ENCODE peak calls at places on chromosomes 11 and 22, in nine cellular contexts. One of them, this sample, is unnamed. For H3K9me3, the result is how much of the 10 kb centered on the place peaks cover.

GRCh38 chr11:3983101-3983500 is 111.5 kb upstream of the RRM1 start:
- DNase-seq in colonic mucosa: no peak
- DNase-seq in HCT116: no peak
- DNase-seq in right cardiac atrium: no peak
- DNase-seq in fibroblast of lung: no peak
- DNase-seq in lower lobe of right lung: no peak
- DNase-seq in PC-3: no peak
- DNase-seq in naive thymus-derived CD4-positive, alpha-beta T cell: no peak
- DNase-seq in CD8-positive, alpha-beta T cell: no peak
- DNase-seq in this sample: no peak

GRCh38 chr11:126809514-126810289 is 190.9 kb downstream of the KIRREL3 start:
- DNase-seq in colonic mucosa: no peak
- DNase-seq in CD8-positive, alpha-beta T cell: no peak
- DNase-seq in HCT116: no peak
- DNase-seq in fibroblast of lung: peak
- DNase-seq in naive thymus-derived CD4-positive, alpha-beta T cell: no peak
- DNase-seq in right cardiac atrium: peak
- DNase-seq in lower lobe of right lung: no peak
- DNase-seq in PC-3: no peak
- DNase-seq in this sample: no peak

GRCh38 chr11:75313457-75314272 is 37.8 kb downstream of the ARRB1 start:
- DNase-seq in HCT116: no peak
- DNase-seq in PC-3: peak
- DNase-seq in lower lobe of right lung: peak
- DNase-seq in right cardiac atrium: peak
- DNase-seq in fibroblast of lung: peak
- DNase-seq in naive thymus-derived CD4-positive, alpha-beta T cell: no peak
- DNase-seq in CD8-positive, alpha-beta T cell: no peak
- DNase-seq in colonic mucosa: peak
- DNase-seq in this sample: peak

GRCh38 chr11:70480711-70481110 is 82.4 kb downstream of the CTTN start:
- DNase-seq in fibroblast of lung: no peak
- DNase-seq in HCT116: no peak
- DNase-seq in CD8-positive, alpha-beta T cell: no peak
- DNase-seq in right cardiac atrium: no peak
- DNase-seq in lower lobe of right lung: peak
- DNase-seq in naive thymus-derived CD4-positive, alpha-beta T cell: no peak
- DNase-seq in colonic mucosa: no peak
- DNase-seq in PC-3: no peak
- DNase-seq in this sample: peak

GRCh38 chr11:97361812-97362378 is 972.1 kb downstream of the JRKL start:
- DNase-seq in lower lobe of right lung: no peak
- DNase-seq in PC-3: peak
- DNase-seq in naive thymus-derived CD4-positive, alpha-beta T cell: no peak
- DNase-seq in colonic mucosa: no peak
- DNase-seq in CD8-positive, alpha-beta T cell: no peak
- DNase-seq in fibroblast of lung: peak
- DNase-seq in right cardiac atrium: no peak
- DNase-seq in HCT116: no peak
- DNase-seq in this sample: no peak

GRCh38 chr11:32034680-32035079 is 56.2 kb upstream of the RCN1 start:
- DNase-seq in CD8-positive, alpha-beta T cell: no peak
- DNase-seq in colonic mucosa: no peak
- DNase-seq in naive thymus-derived CD4-positive, alpha-beta T cell: no peak
- DNase-seq in PC-3: no peak
- DNase-seq in lower lobe of right lung: no peak
- DNase-seq in right cardiac atrium: no peak
- DNase-seq in HCT116: no peak
- DNase-seq in fibroblast of lung: peak
- DNase-seq in this sample: no peak

GRCh38 chr11:44949160-44950035 is 1.3 kb downstream of the TP53I11 start:
- DNase-seq in CD8-positive, alpha-beta T cell: peak
- DNase-seq in fibroblast of lung: peak
- DNase-seq in naive thymus-derived CD4-positive, alpha-beta T cell: peak
- DNase-seq in lower lobe of right lung: peak
- DNase-seq in colonic mucosa: peak
- DNase-seq in PC-3: peak
- DNase-seq in HCT116: no peak
- DNase-seq in right cardiac atrium: no peak
- DNase-seq in this sample: peak

GRCh38 chr11:14904745-14905103 is 12.7 kb upstream of the CYP2R1 start:
- DNase-seq in naive thymus-derived CD4-positive, alpha-beta T cell: peak
- DNase-seq in fibroblast of lung: peak
- DNase-seq in lower lobe of right lung: peak
- DNase-seq in right cardiac atrium: peak
- DNase-seq in PC-3: no peak
- DNase-seq in colonic mucosa: peak
- DNase-seq in HCT116: no peak
- DNase-seq in CD8-positive, alpha-beta T cell: peak
- DNase-seq in this sample: peak

GRCh38 chr22:25100972-25101371 is 98.7 kb upstream of the CRYBB3 start:
- DNase-seq in HCT116: no peak
- DNase-seq in PC-3: no peak
- DNase-seq in right cardiac atrium: peak
- DNase-seq in lower lobe of right lung: no peak
- DNase-seq in CD8-positive, alpha-beta T cell: no peak
- DNase-seq in colonic mucosa: no peak
- DNase-seq in fibroblast of lung: no peak
- DNase-seq in naive thymus-derived CD4-positive, alpha-beta T cell: no peak
- DNase-seq in this sample: no peak

GRCh38 chr11:27622541-27623300 is 77.5 kb downstream of the BDNF start:
- DNase-seq in HCT116: no peak
- DNase-seq in colonic mucosa: no peak
- DNase-seq in right cardiac atrium: no peak
- DNase-seq in PC-3: no peak
- DNase-seq in naive thymus-derived CD4-positive, alpha-beta T cell: no peak
- DNase-seq in CD8-positive, alpha-beta T cell: no peak
- DNase-seq in lower lobe of right lung: no peak
- DNase-seq in fibroblast of lung: no peak
- DNase-seq in this sample: no peak
- H3K9me3 ChIP-seq in HCT116: under half
- H3K9me3 ChIP-seq in colonic mucosa: under half
- H3K9me3 ChIP-seq in right cardiac atrium: under half
- H3K9me3 ChIP-seq in PC-3: under half
- H3K9me3 ChIP-seq in naive thymus-derived CD4-positive, alpha-beta T cell: under half
- H3K9me3 ChIP-seq in CD8-positive, alpha-beta T cell: under half
- H3K9me3 ChIP-seq in lower lobe of right lung: under half
- H3K9me3 ChIP-seq in fibroblast of lung: under half
- H3K9me3 ChIP-seq in this sample: under half

GRCh38 chr11:134479206-134479955 is 67.3 kb upstream of the B3GAT1 start:
- DNase-seq in HCT116: no peak
- DNase-seq in lower lobe of right lung: no peak
- DNase-seq in PC-3: no peak
- DNase-seq in fibroblast of lung: no peak
- DNase-seq in CD8-positive, alpha-beta T cell: no peak
- DNase-seq in right cardiac atrium: no peak
- DNase-seq in colonic mucosa: no peak
- DNase-seq in naive thymus-derived CD4-positive, alpha-beta T cell: no peak
- DNase-seq in this sample: no peak

GRCh38 chr11:134478611-134479010 is 66.6 kb upstream of the B3GAT1 start:
- DNase-seq in fibroblast of lung: no peak
- DNase-seq in naive thymus-derived CD4-positive, alpha-beta T cell: no peak
- DNase-seq in colonic mucosa: no peak
- DNase-seq in CD8-positive, alpha-beta T cell: no peak
- DNase-seq in lower lobe of right lung: no peak
- DNase-seq in HCT116: no peak
- DNase-seq in right cardiac atrium: no peak
- DNase-seq in PC-3: no peak
- DNase-seq in this sample: no peak

GRCh38 chr11:134477486-134477885 is 65.4 kb upstream of the B3GAT1 start:
- DNase-seq in colonic mucosa: no peak
- DNase-seq in fibroblast of lung: no peak
- DNase-seq in PC-3: no peak
- DNase-seq in HCT116: no peak
- DNase-seq in lower lobe of right lung: no peak
- DNase-seq in CD8-positive, alpha-beta T cell: no peak
- DNase-seq in naive thymus-derived CD4-positive, alpha-beta T cell: no peak
- DNase-seq in right cardiac atrium: no peak
- DNase-seq in this sample: no peak

GRCh38 chr11:134476435-134477021 is 64.5 kb upstream of the B3GAT1 start:
- DNase-seq in right cardiac atrium: no peak
- DNase-seq in lower lobe of right lung: no peak
- DNase-seq in CD8-positive, alpha-beta T cell: no peak
- DNase-seq in fibroblast of lung: no peak
- DNase-seq in colonic mucosa: no peak
- DNase-seq in PC-3: peak
- DNase-seq in HCT116: no peak
- DNase-seq in naive thymus-derived CD4-positive, alpha-beta T cell: no peak
- DNase-seq in this sample: no peak

DNA sequence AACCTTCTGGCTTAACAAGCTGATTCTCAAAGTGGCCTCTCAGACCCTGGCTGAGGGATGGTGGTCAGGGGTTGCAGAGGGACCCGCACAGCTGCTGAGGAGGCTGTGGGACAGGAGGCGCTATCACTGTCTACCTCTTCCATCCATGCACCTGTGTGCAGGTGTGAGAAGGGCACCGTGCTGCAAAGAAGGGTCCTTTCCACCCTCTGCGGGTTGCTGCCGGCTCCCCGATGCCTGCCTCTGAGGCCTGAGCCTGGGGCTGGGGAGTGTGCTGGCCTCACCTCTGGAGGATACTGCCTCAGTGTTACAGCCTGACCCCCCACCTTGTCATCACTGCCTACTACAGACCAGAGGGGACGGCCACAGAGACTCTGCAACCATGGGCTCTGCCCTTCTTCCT is 66.1 kb upstream of the B3GAT1 start:
- DNase-seq in right cardiac atrium: no peak
- DNase-seq in lower lobe of right lung: no peak
- DNase-seq in PC-3: no peak
- DNase-seq in CD8-positive, alpha-beta T cell: no peak
- DNase-seq in fibroblast of lung: no peak
- DNase-seq in naive thymus-derived CD4-positive, alpha-beta T cell: no peak
- DNase-seq in colonic mucosa: no peak
- DNase-seq in HCT116: no peak
- DNase-seq in this sample: no peak
- H3K9me3 ChIP-seq in right cardiac atrium: under half
- H3K9me3 ChIP-seq in lower lobe of right lung: under half
- H3K9me3 ChIP-seq in PC-3: under half
- H3K9me3 ChIP-seq in CD8-positive, alpha-beta T cell: under half
- H3K9me3 ChIP-seq in fibroblast of lung: under half
- H3K9me3 ChIP-seq in naive thymus-derived CD4-positive, alpha-beta T cell: under half
- H3K9me3 ChIP-seq in colonic mucosa: under half
- H3K9me3 ChIP-seq in HCT116: under half
- H3K9me3 ChIP-seq in this sample: under half

DNA sequence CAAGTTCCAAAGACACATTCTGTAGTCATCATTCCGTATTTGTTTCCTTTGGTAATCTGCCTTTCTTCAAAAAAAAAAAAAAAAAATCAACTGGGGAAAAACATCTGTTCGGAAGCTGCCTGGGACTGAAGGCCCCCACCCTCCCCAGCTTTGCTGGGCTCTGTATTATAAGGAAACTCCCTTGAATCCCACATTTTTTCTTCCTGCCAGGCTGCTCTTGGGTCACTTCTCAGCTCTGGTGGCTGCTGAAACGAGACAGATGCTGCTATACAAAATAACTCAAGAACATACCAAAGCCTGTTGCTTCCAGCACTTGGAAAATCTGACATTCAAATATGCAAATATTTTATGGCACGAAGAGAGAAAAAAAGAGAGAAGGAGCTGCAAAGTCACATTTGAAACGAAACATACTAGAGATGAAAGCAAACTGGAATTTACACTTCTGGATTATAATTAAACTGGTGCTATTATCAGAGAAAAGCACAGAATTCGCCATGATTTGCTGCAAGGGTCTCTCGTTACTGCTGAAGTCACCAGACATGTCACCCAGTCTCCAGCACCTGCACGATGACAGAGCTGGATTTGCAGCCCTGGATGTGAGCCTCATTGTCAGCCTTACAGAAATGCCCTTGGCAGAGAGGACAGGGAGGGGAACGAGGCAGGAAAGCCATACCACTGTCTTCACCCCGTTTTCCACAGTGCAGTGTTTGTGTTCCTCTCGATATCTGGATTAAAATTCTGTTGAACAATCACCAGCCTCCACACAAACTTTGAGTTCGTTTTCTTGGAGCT is 47.8 kb upstream of the IGSF9B start:
- DNase-seq in PC-3: no peak
- DNase-seq in lower lobe of right lung: no peak
- DNase-seq in fibroblast of lung: no peak
- DNase-seq in right cardiac atrium: peak
- DNase-seq in colonic mucosa: no peak
- DNase-seq in CD8-positive, alpha-beta T cell: no peak
- DNase-seq in HCT116: no peak
- DNase-seq in naive thymus-derived CD4-positive, alpha-beta T cell: no peak
- DNase-seq in this sample: no peak
- H3K9me3 ChIP-seq in PC-3: under half
- H3K9me3 ChIP-seq in lower lobe of right lung: under half
- H3K9me3 ChIP-seq in fibroblast of lung: under half
- H3K9me3 ChIP-seq in right cardiac atrium: under half
- H3K9me3 ChIP-seq in colonic mucosa: under half
- H3K9me3 ChIP-seq in CD8-positive, alpha-beta T cell: under half
- H3K9me3 ChIP-seq in HCT116: under half
- H3K9me3 ChIP-seq in naive thymus-derived CD4-positive, alpha-beta T cell: under half
- H3K9me3 ChIP-seq in this sample: under half

GRCh38 chr22:49097966-49098365 is 729.7 kb downstream of the BRD1 start:
- DNase-seq in colonic mucosa: no peak
- DNase-seq in PC-3: no peak
- DNase-seq in lower lobe of right lung: peak
- DNase-seq in naive thymus-derived CD4-positive, alpha-beta T cell: no peak
- DNase-seq in right cardiac atrium: peak
- DNase-seq in fibroblast of lung: no peak
- DNase-seq in HCT116: no peak
- DNase-seq in CD8-positive, alpha-beta T cell: no peak
- DNase-seq in this sample: no peak
- H3K9me3 ChIP-seq in colonic mucosa: under half
- H3K9me3 ChIP-seq in PC-3: under half
- H3K9me3 ChIP-seq in lower lobe of right lung: under half
- H3K9me3 ChIP-seq in naive thymus-derived CD4-positive, alpha-beta T cell: under half
- H3K9me3 ChIP-seq in right cardiac atrium: under half
- H3K9me3 ChIP-seq in fibroblast of lung: under half
- H3K9me3 ChIP-seq in HCT116: under half
- H3K9me3 ChIP-seq in CD8-positive, alpha-beta T cell: under half
- H3K9me3 ChIP-seq in this sample: under half